ENCODE peak calls at places on chromosome 7, in ten cellular contexts. One of them, this sample, is unnamed.

GRCh38 chr7:30785786-30786185 is 14.6 kb downstream of the MINDY4 start:
- DNase-seq in retinal pigment epithelial cell: no peak
- DNase-seq in naive thymus-derived CD4-positive, alpha-beta T cell: no peak
- DNase-seq in posterior vena cava: no peak
- DNase-seq in OCI-M1: no peak
- DNase-seq in NCI-H446: peak
- DNase-seq in activated CD4-positive, alpha-beta T cell treated with anti-CD3 and anti-CD28 coated beads for 36 hours: no peak
- DNase-seq in stimulated activated CD4-positive, alpha-beta T cell treated with anti-CD3 and anti-CD28 coated beads, Interleukin-12 subunit alpha, Interleukin-12 subunit beta, amount 100 ng/mL, for 48 hours: no peak
- DNase-seq in fibroblast of the aortic adventitia: no peak
- DNase-seq in H9: no peak
- DNase-seq in this sample: no peak

GRCh38 chr7:28958235-28958945 is at the start of gene TRIL:
- DNase-seq in retinal pigment epithelial cell: no peak
- DNase-seq in naive thymus-derived CD4-positive, alpha-beta T cell: no peak
- DNase-seq in posterior vena cava: peak
- DNase-seq in OCI-M1: no peak
- DNase-seq in NCI-H446: no peak
- DNase-seq in activated CD4-positive, alpha-beta T cell treated with anti-CD3 and anti-CD28 coated beads for 36 hours: peak
- DNase-seq in stimulated activated CD4-positive, alpha-beta T cell treated with anti-CD3 and anti-CD28 coated beads, Interleukin-12 subunit alpha, Interleukin-12 subunit beta, amount 100 ng/mL, for 48 hours: no peak
- DNase-seq in fibroblast of the aortic adventitia: peak
- DNase-seq in H9: peak
- DNase-seq in this sample: peak

GRCh38 chr7:6294839-6295238 is 22.4 kb upstream of the CYTH3 start:
- DNase-seq in retinal pigment epithelial cell: no peak
- DNase-seq in naive thymus-derived CD4-positive, alpha-beta T cell: no peak
- DNase-seq in posterior vena cava: peak
- DNase-seq in OCI-M1: no peak
- DNase-seq in NCI-H446: peak
- DNase-seq in activated CD4-positive, alpha-beta T cell treated with anti-CD3 and anti-CD28 coated beads for 36 hours: no peak
- DNase-seq in stimulated activated CD4-positive, alpha-beta T cell treated with anti-CD3 and anti-CD28 coated beads, Interleukin-12 subunit alpha, Interleukin-12 subunit beta, amount 100 ng/mL, for 48 hours: no peak
- DNase-seq in fibroblast of the aortic adventitia: no peak
- DNase-seq in H9: no peak
- DNase-seq in this sample: no peak

GRCh38 chr7:82250598-82250997 is 193.0 kb downstream of the CACNA2D1 start:
- DNase-seq in retinal pigment epithelial cell: no peak
- DNase-seq in naive thymus-derived CD4-positive, alpha-beta T cell: no peak
- DNase-seq in posterior vena cava: no peak
- DNase-seq in OCI-M1: no peak
- DNase-seq in NCI-H446: no peak
- DNase-seq in activated CD4-positive, alpha-beta T cell treated with anti-CD3 and anti-CD28 coated beads for 36 hours: no peak
- DNase-seq in stimulated activated CD4-positive, alpha-beta T cell treated with anti-CD3 and anti-CD28 coated beads, Interleukin-12 subunit alpha, Interleukin-12 subunit beta, amount 100 ng/mL, for 48 hours: no peak
- DNase-seq in fibroblast of the aortic adventitia: no peak
- DNase-seq in H9: no peak
- DNase-seq in this sample: no peak

GRCh38 chr7:74344128-74344496 is 54.9 kb downstream of the CLIP2 start:
- DNase-seq in retinal pigment epithelial cell: peak
- DNase-seq in naive thymus-derived CD4-positive, alpha-beta T cell: no peak
- DNase-seq in posterior vena cava: no peak
- DNase-seq in OCI-M1: no peak
- DNase-seq in NCI-H446: no peak
- DNase-seq in activated CD4-positive, alpha-beta T cell treated with anti-CD3 and anti-CD28 coated beads for 36 hours: no peak
- DNase-seq in stimulated activated CD4-positive, alpha-beta T cell treated with anti-CD3 and anti-CD28 coated beads, Interleukin-12 subunit alpha, Interleukin-12 subunit beta, amount 100 ng/mL, for 48 hours: no peak
- DNase-seq in fibroblast of the aortic adventitia: peak
- DNase-seq in H9: no peak
- DNase-seq in this sample: no peak

GRCh38 chr7:43531700-43532099 is 51.2 kb upstream of the STK17A start:
- DNase-seq in retinal pigment epithelial cell: no peak
- DNase-seq in naive thymus-derived CD4-positive, alpha-beta T cell: no peak
- DNase-seq in posterior vena cava: no peak
- DNase-seq in OCI-M1: no peak
- DNase-seq in NCI-H446: peak
- DNase-seq in activated CD4-positive, alpha-beta T cell treated with anti-CD3 and anti-CD28 coated beads for 36 hours: no peak
- DNase-seq in stimulated activated CD4-positive, alpha-beta T cell treated with anti-CD3 and anti-CD28 coated beads, Interleukin-12 subunit alpha, Interleukin-12 subunit beta, amount 100 ng/mL, for 48 hours: no peak
- DNase-seq in fibroblast of the aortic adventitia: no peak
- DNase-seq in H9: no peak
- DNase-seq in this sample: no peak

GRCh38 chr7:147413243-147413642 is 1177.3 kb upstream of the C7orf33 start:
- DNase-seq in retinal pigment epithelial cell: no peak
- DNase-seq in naive thymus-derived CD4-positive, alpha-beta T cell: no peak
- DNase-seq in posterior vena cava: no peak
- DNase-seq in OCI-M1: no peak
- DNase-seq in NCI-H446: no peak
- DNase-seq in activated CD4-positive, alpha-beta T cell treated with anti-CD3 and anti-CD28 coated beads for 36 hours: no peak
- DNase-seq in stimulated activated CD4-positive, alpha-beta T cell treated with anti-CD3 and anti-CD28 coated beads, Interleukin-12 subunit alpha, Interleukin-12 subunit beta, amount 100 ng/mL, for 48 hours: no peak
- DNase-seq in fibroblast of the aortic adventitia: no peak
- DNase-seq in H9: no peak
- DNase-seq in this sample: no peak

GRCh38 chr7:44176486-44176885 is 12.8 kb downstream of the GCK start:
- DNase-seq in retinal pigment epithelial cell: no peak
- DNase-seq in naive thymus-derived CD4-positive, alpha-beta T cell: no peak
- DNase-seq in posterior vena cava: no peak
- DNase-seq in OCI-M1: no peak
- DNase-seq in NCI-H446: no peak
- DNase-seq in activated CD4-positive, alpha-beta T cell treated with anti-CD3 and anti-CD28 coated beads for 36 hours: no peak
- DNase-seq in stimulated activated CD4-positive, alpha-beta T cell treated with anti-CD3 and anti-CD28 coated beads, Interleukin-12 subunit alpha, Interleukin-12 subunit beta, amount 100 ng/mL, for 48 hours: no peak
- DNase-seq in fibroblast of the aortic adventitia: no peak
- DNase-seq in H9: peak
- DNase-seq in this sample: no peak

GRCh38 chr7:13489386-13489785 is 500.1 kb downstream of the ETV1 start:
- DNase-seq in retinal pigment epithelial cell: no peak
- DNase-seq in naive thymus-derived CD4-positive, alpha-beta T cell: no peak
- DNase-seq in posterior vena cava: no peak
- DNase-seq in OCI-M1: no peak
- DNase-seq in NCI-H446: no peak
- DNase-seq in activated CD4-positive, alpha-beta T cell treated with anti-CD3 and anti-CD28 coated beads for 36 hours: no peak
- DNase-seq in stimulated activated CD4-positive, alpha-beta T cell treated with anti-CD3 and anti-CD28 coated beads, Interleukin-12 subunit alpha, Interleukin-12 subunit beta, amount 100 ng/mL, for 48 hours: no peak
- DNase-seq in fibroblast of the aortic adventitia: no peak
- DNase-seq in H9: no peak
- DNase-seq in this sample: no peak

GRCh38 chr7:128827971-128828711 is 2.1 kb upstream of the FLNC start:
- DNase-seq in retinal pigment epithelial cell: peak
- DNase-seq in naive thymus-derived CD4-positive, alpha-beta T cell: no peak
- DNase-seq in posterior vena cava: no peak
- DNase-seq in OCI-M1: no peak
- DNase-seq in NCI-H446: no peak
- DNase-seq in activated CD4-positive, alpha-beta T cell treated with anti-CD3 and anti-CD28 coated beads for 36 hours: no peak
- DNase-seq in stimulated activated CD4-positive, alpha-beta T cell treated with anti-CD3 and anti-CD28 coated beads, Interleukin-12 subunit alpha, Interleukin-12 subunit beta, amount 100 ng/mL, for 48 hours: no peak
- DNase-seq in fibroblast of the aortic adventitia: peak
- DNase-seq in H9: no peak
- DNase-seq in this sample: no peak

GRCh38 chr7:158362912-158363905 is 224.4 kb downstream of the PTPRN2 start:
- DNase-seq in retinal pigment epithelial cell: no peak
- DNase-seq in naive thymus-derived CD4-positive, alpha-beta T cell: no peak
- DNase-seq in posterior vena cava: peak
- DNase-seq in OCI-M1: no peak
- DNase-seq in NCI-H446: no peak
- DNase-seq in activated CD4-positive, alpha-beta T cell treated with anti-CD3 and anti-CD28 coated beads for 36 hours: peak
- DNase-seq in stimulated activated CD4-positive, alpha-beta T cell treated with anti-CD3 and anti-CD28 coated beads, Interleukin-12 subunit alpha, Interleukin-12 subunit beta, amount 100 ng/mL, for 48 hours: no peak
- DNase-seq in fibroblast of the aortic adventitia: no peak
- DNase-seq in H9: peak
- DNase-seq in this sample: no peak

GRCh38 chr7:50068026-50068425 is 25.0 kb downstream of the ZPBP start:
- DNase-seq in retinal pigment epithelial cell: no peak
- DNase-seq in naive thymus-derived CD4-positive, alpha-beta T cell: peak
- DNase-seq in posterior vena cava: no peak
- DNase-seq in OCI-M1: peak
- DNase-seq in NCI-H446: peak
- DNase-seq in activated CD4-positive, alpha-beta T cell treated with anti-CD3 and anti-CD28 coated beads for 36 hours: peak
- DNase-seq in stimulated activated CD4-positive, alpha-beta T cell treated with anti-CD3 and anti-CD28 coated beads, Interleukin-12 subunit alpha, Interleukin-12 subunit beta, amount 100 ng/mL, for 48 hours: no peak
- DNase-seq in fibroblast of the aortic adventitia: peak
- DNase-seq in H9: no peak
- DNase-seq in this sample: peak

GRCh38 chr7:40419832-40420231 is 285.0 kb downstream of the SUGCT start:
- DNase-seq in retinal pigment epithelial cell: no peak
- DNase-seq in naive thymus-derived CD4-positive, alpha-beta T cell: no peak
- DNase-seq in posterior vena cava: no peak
- DNase-seq in OCI-M1: peak
- DNase-seq in NCI-H446: no peak
- DNase-seq in activated CD4-positive, alpha-beta T cell treated with anti-CD3 and anti-CD28 coated beads for 36 hours: no peak
- DNase-seq in stimulated activated CD4-positive, alpha-beta T cell treated with anti-CD3 and anti-CD28 coated beads, Interleukin-12 subunit alpha, Interleukin-12 subunit beta, amount 100 ng/mL, for 48 hours: no peak
- DNase-seq in fibroblast of the aortic adventitia: no peak
- DNase-seq in H9: no peak
- DNase-seq in this sample: no peak

GRCh38 chr7:44643206-44643605 is 36.8 kb downstream of the OGDH start:
- DNase-seq in retinal pigment epithelial cell: no peak
- DNase-seq in naive thymus-derived CD4-positive, alpha-beta T cell: no peak
- DNase-seq in posterior vena cava: no peak
- DNase-seq in OCI-M1: no peak
- DNase-seq in NCI-H446: no peak
- DNase-seq in activated CD4-positive, alpha-beta T cell treated with anti-CD3 and anti-CD28 coated beads for 36 hours: no peak
- DNase-seq in stimulated activated CD4-positive, alpha-beta T cell treated with anti-CD3 and anti-CD28 coated beads, Interleukin-12 subunit alpha, Interleukin-12 subunit beta, amount 100 ng/mL, for 48 hours: no peak
- DNase-seq in fibroblast of the aortic adventitia: no peak
- DNase-seq in H9: no peak
- DNase-seq in this sample: no peak

GRCh38 chr7:156155988-156156733 is 343.9 kb upstream of the SHH start:
- DNase-seq in retinal pigment epithelial cell: no peak
- DNase-seq in naive thymus-derived CD4-positive, alpha-beta T cell: no peak
- DNase-seq in posterior vena cava: no peak
- DNase-seq in OCI-M1: no peak
- DNase-seq in NCI-H446: no peak
- DNase-seq in activated CD4-positive, alpha-beta T cell treated with anti-CD3 and anti-CD28 coated beads for 36 hours: no peak
- DNase-seq in stimulated activated CD4-positive, alpha-beta T cell treated with anti-CD3 and anti-CD28 coated beads, Interleukin-12 subunit alpha, Interleukin-12 subunit beta, amount 100 ng/mL, for 48 hours: no peak
- DNase-seq in fibroblast of the aortic adventitia: no peak
- DNase-seq in H9: no peak
- DNase-seq in this sample: no peak

GRCh38 chr7:47578581-47579270 is 3.2 kb downstream of the TNS3 start:
- DNase-seq in retinal pigment epithelial cell: no peak
- DNase-seq in naive thymus-derived CD4-positive, alpha-beta T cell: no peak
- DNase-seq in posterior vena cava: no peak
- DNase-seq in OCI-M1: no peak
- DNase-seq in NCI-H446: no peak
- DNase-seq in activated CD4-positive, alpha-beta T cell treated with anti-CD3 and anti-CD28 coated beads for 36 hours: no peak
- DNase-seq in stimulated activated CD4-positive, alpha-beta T cell treated with anti-CD3 and anti-CD28 coated beads, Interleukin-12 subunit alpha, Interleukin-12 subunit beta, amount 100 ng/mL, for 48 hours: no peak
- DNase-seq in fibroblast of the aortic adventitia: peak
- DNase-seq in H9: no peak
- DNase-seq in this sample: peak

GRCh38 chr7:42494722-42495121 is 257.7 kb upstream of the GLI3 start:
- DNase-seq in retinal pigment epithelial cell: no peak
- DNase-seq in naive thymus-derived CD4-positive, alpha-beta T cell: no peak
- DNase-seq in posterior vena cava: no peak
- DNase-seq in OCI-M1: no peak
- DNase-seq in NCI-H446: no peak
- DNase-seq in activated CD4-positive, alpha-beta T cell treated with anti-CD3 and anti-CD28 coated beads for 36 hours: no peak
- DNase-seq in stimulated activated CD4-positive, alpha-beta T cell treated with anti-CD3 and anti-CD28 coated beads, Interleukin-12 subunit alpha, Interleukin-12 subunit beta, amount 100 ng/mL, for 48 hours: no peak
- DNase-seq in fibroblast of the aortic adventitia: peak
- DNase-seq in H9: no peak
- DNase-seq in this sample: no peak

GRCh38 chr7:32093415-32094408 is 23.5 kb upstream of the PDE1C start:
- DNase-seq in retinal pigment epithelial cell: peak
- DNase-seq in naive thymus-derived CD4-positive, alpha-beta T cell: no peak
- DNase-seq in posterior vena cava: peak
- DNase-seq in OCI-M1: no peak
- DNase-seq in NCI-H446: peak
- DNase-seq in activated CD4-positive, alpha-beta T cell treated with anti-CD3 and anti-CD28 coated beads for 36 hours: no peak
- DNase-seq in stimulated activated CD4-positive, alpha-beta T cell treated with anti-CD3 and anti-CD28 coated beads, Interleukin-12 subunit alpha, Interleukin-12 subunit beta, amount 100 ng/mL, for 48 hours: no peak
- DNase-seq in fibroblast of the aortic adventitia: peak
- DNase-seq in H9: no peak
- DNase-seq in this sample: no peak

GRCh38 chr7:40059057-40059456 is 75.4 kb downstream of the MPLKIP start:
- DNase-seq in retinal pigment epithelial cell: no peak
- DNase-seq in naive thymus-derived CD4-positive, alpha-beta T cell: no peak
- DNase-seq in posterior vena cava: no peak
- DNase-seq in OCI-M1: no peak
- DNase-seq in NCI-H446: no peak
- DNase-seq in activated CD4-positive, alpha-beta T cell treated with anti-CD3 and anti-CD28 coated beads for 36 hours: no peak
- DNase-seq in stimulated activated CD4-positive, alpha-beta T cell treated with anti-CD3 and anti-CD28 coated beads, Interleukin-12 subunit alpha, Interleukin-12 subunit beta, amount 100 ng/mL, for 48 hours: no peak
- DNase-seq in fibroblast of the aortic adventitia: no peak
- DNase-seq in H9: no peak
- DNase-seq in this sample: no peak

GRCh38 chr7:137127058-137127457 is 216.5 kb downstream of the PTN start:
- DNase-seq in retinal pigment epithelial cell: no peak
- DNase-seq in naive thymus-derived CD4-positive, alpha-beta T cell: no peak
- DNase-seq in posterior vena cava: no peak
- DNase-seq in OCI-M1: no peak
- DNase-seq in NCI-H446: no peak
- DNase-seq in activated CD4-positive, alpha-beta T cell treated with anti-CD3 and anti-CD28 coated beads for 36 hours: no peak
- DNase-seq in stimulated activated CD4-positive, alpha-beta T cell treated with anti-CD3 and anti-CD28 coated beads, Interleukin-12 subunit alpha, Interleukin-12 subunit beta, amount 100 ng/mL, for 48 hours: no peak
- DNase-seq in fibroblast of the aortic adventitia: no peak
- DNase-seq in H9: no peak
- DNase-seq in this sample: no peak

GRCh38 chr7:69703099-69703498 is 104.8 kb downstream of the AUTS2 start:
- DNase-seq in retinal pigment epithelial cell: no peak
- DNase-seq in naive thymus-derived CD4-positive, alpha-beta T cell: no peak
- DNase-seq in posterior vena cava: no peak
- DNase-seq in OCI-M1: no peak
- DNase-seq in NCI-H446: no peak
- DNase-seq in activated CD4-positive, alpha-beta T cell treated with anti-CD3 and anti-CD28 coated beads for 36 hours: no peak
- DNase-seq in stimulated activated CD4-positive, alpha-beta T cell treated with anti-CD3 and anti-CD28 coated beads, Interleukin-12 subunit alpha, Interleukin-12 subunit beta, amount 100 ng/mL, for 48 hours: no peak
- DNase-seq in fibroblast of the aortic adventitia: peak
- DNase-seq in H9: no peak
- DNase-seq in this sample: no peak

GRCh38 chr7:117661312-117661711 is 181.5 kb downstream of the CFTR start:
- DNase-seq in retinal pigment epithelial cell: no peak
- DNase-seq in naive thymus-derived CD4-positive, alpha-beta T cell: no peak
- DNase-seq in posterior vena cava: no peak
- DNase-seq in OCI-M1: no peak
- DNase-seq in NCI-H446: no peak
- DNase-seq in activated CD4-positive, alpha-beta T cell treated with anti-CD3 and anti-CD28 coated beads for 36 hours: no peak
- DNase-seq in stimulated activated CD4-positive, alpha-beta T cell treated with anti-CD3 and anti-CD28 coated beads, Interleukin-12 subunit alpha, Interleukin-12 subunit beta, amount 100 ng/mL, for 48 hours: no peak
- DNase-seq in fibroblast of the aortic adventitia: no peak
- DNase-seq in H9: no peak
- DNase-seq in this sample: no peak

GRCh38 chr7:49174396-49174795 is 250.0 kb downstream of the CDC14C start:
- DNase-seq in retinal pigment epithelial cell: no peak
- DNase-seq in naive thymus-derived CD4-positive, alpha-beta T cell: no peak
- DNase-seq in posterior vena cava: no peak
- DNase-seq in OCI-M1: no peak
- DNase-seq in NCI-H446: no peak
- DNase-seq in activated CD4-positive, alpha-beta T cell treated with anti-CD3 and anti-CD28 coated beads for 36 hours: no peak
- DNase-seq in stimulated activated CD4-positive, alpha-beta T cell treated with anti-CD3 and anti-CD28 coated beads, Interleukin-12 subunit alpha, Interleukin-12 subunit beta, amount 100 ng/mL, for 48 hours: no peak
- DNase-seq in fibroblast of the aortic adventitia: no peak
- DNase-seq in H9: no peak
- DNase-seq in this sample: no peak

GRCh38 chr7:144885453-144885852 is 49.6 kb upstream of the TPK1 start:
- DNase-seq in retinal pigment epithelial cell: no peak
- DNase-seq in naive thymus-derived CD4-positive, alpha-beta T cell: no peak
- DNase-seq in posterior vena cava: no peak
- DNase-seq in OCI-M1: no peak
- DNase-seq in NCI-H446: no peak
- DNase-seq in activated CD4-positive, alpha-beta T cell treated with anti-CD3 and anti-CD28 coated beads for 36 hours: no peak
- DNase-seq in stimulated activated CD4-positive, alpha-beta T cell treated with anti-CD3 and anti-CD28 coated beads, Interleukin-12 subunit alpha, Interleukin-12 subunit beta, amount 100 ng/mL, for 48 hours: no peak
- DNase-seq in fibroblast of the aortic adventitia: no peak
- DNase-seq in H9: no peak
- DNase-seq in this sample: no peak

GRCh38 chr7:102230593-102230992 is 56.1 kb upstream of the SH2B2 start:
- DNase-seq in retinal pigment epithelial cell: no peak
- DNase-seq in naive thymus-derived CD4-positive, alpha-beta T cell: no peak
- DNase-seq in posterior vena cava: no peak
- DNase-seq in OCI-M1: no peak
- DNase-seq in NCI-H446: no peak
- DNase-seq in activated CD4-positive, alpha-beta T cell treated with anti-CD3 and anti-CD28 coated beads for 36 hours: no peak
- DNase-seq in stimulated activated CD4-positive, alpha-beta T cell treated with anti-CD3 and anti-CD28 coated beads, Interleukin-12 subunit alpha, Interleukin-12 subunit beta, amount 100 ng/mL, for 48 hours: no peak
- DNase-seq in fibroblast of the aortic adventitia: peak
- DNase-seq in H9: no peak
- DNase-seq in this sample: no peak

GRCh38 chr7:136114966-136115762 is 138.0 kb upstream of the MTPN start:
- DNase-seq in retinal pigment epithelial cell: peak
- DNase-seq in naive thymus-derived CD4-positive, alpha-beta T cell: peak
- DNase-seq in posterior vena cava: peak
- DNase-seq in OCI-M1: peak
- DNase-seq in NCI-H446: peak
- DNase-seq in activated CD4-positive, alpha-beta T cell treated with anti-CD3 and anti-CD28 coated beads for 36 hours: peak
- DNase-seq in stimulated activated CD4-positive, alpha-beta T cell treated with anti-CD3 and anti-CD28 coated beads, Interleukin-12 subunit alpha, Interleukin-12 subunit beta, amount 100 ng/mL, for 48 hours: peak
- DNase-seq in fibroblast of the aortic adventitia: peak
- DNase-seq in H9: peak
- DNase-seq in this sample: peak

GRCh38 chr7:101826081-101826835 is 8.8 kb downstream of the CUX1 start:
- DNase-seq in retinal pigment epithelial cell: no peak
- DNase-seq in naive thymus-derived CD4-positive, alpha-beta T cell: no peak
- DNase-seq in posterior vena cava: no peak
- DNase-seq in OCI-M1: no peak
- DNase-seq in NCI-H446: no peak
- DNase-seq in activated CD4-positive, alpha-beta T cell treated with anti-CD3 and anti-CD28 coated beads for 36 hours: no peak
- DNase-seq in stimulated activated CD4-positive, alpha-beta T cell treated with anti-CD3 and anti-CD28 coated beads, Interleukin-12 subunit alpha, Interleukin-12 subunit beta, amount 100 ng/mL, for 48 hours: no peak
- DNase-seq in fibroblast of the aortic adventitia: no peak
- DNase-seq in H9: no peak
- DNase-seq in this sample: no peak

GRCh38 chr7:2044883-2045471 is 187.8 kb downstream of the MAD1L1 start:
- DNase-seq in retinal pigment epithelial cell: no peak
- DNase-seq in naive thymus-derived CD4-positive, alpha-beta T cell: no peak
- DNase-seq in posterior vena cava: peak
- DNase-seq in OCI-M1: no peak
- DNase-seq in NCI-H446: no peak
- DNase-seq in activated CD4-positive, alpha-beta T cell treated with anti-CD3 and anti-CD28 coated beads for 36 hours: no peak
- DNase-seq in stimulated activated CD4-positive, alpha-beta T cell treated with anti-CD3 and anti-CD28 coated beads, Interleukin-12 subunit alpha, Interleukin-12 subunit beta, amount 100 ng/mL, for 48 hours: no peak
- DNase-seq in fibroblast of the aortic adventitia: no peak
- DNase-seq in H9: no peak
- DNase-seq in this sample: no peak